ENCODE peak calls at places on chromosomes 16 and 17, in ten cellular contexts. X, Z, K, W, V, S, D, B, U and E are unnamed samples.

GRCh38 chr16:28105954-28106353 is 42.4 kb upstream of the GSG1L start:
- DNase-seq in X (no peak), Z (no peak), K (no peak), W (no peak), V (no peak), S (no peak), D (no peak), B (no peak), U (no peak), E (no peak)

GRCh38 chr16:53061701-53062159 is 6.9 kb downstream of the CHD9 start:
- DNase-seq in X (peak; percentile 78), Z (no peak), K (peak; percentile 71), W (peak; percentile 77), V (no peak), S (peak; percentile 34), D (no peak), B (no peak), U (no peak), E (no peak)

GRCh38 chr16:5944971-5945370 is 847.4 kb upstream of the EEF2KMT start:
- DNase-seq in X (no peak), Z (no peak), K (no peak), W (no peak), V (no peak), S (no peak), D (no peak), B (no peak), U (no peak), E (no peak)

GRCh38 chr16:13316008-13316407 is 414.6 kb downstream of the SHISA9 start:
- DNase-seq in X (no peak), Z (no peak), K (no peak), W (no peak), V (no peak), S (no peak), D (no peak), B (no peak), U (no peak), E (no peak)

GRCh38 chr17:27199948-27200347 is 94.0 kb upstream of the WSB1 start:
- DNase-seq in X (no peak), Z (no peak), K (no peak), W (no peak), V (no peak), S (no peak), D (no peak), B (peak; percentile 10), U (no peak), E (no peak)

GRCh38 chr17:64309710-64310109 is 46.6 kb upstream of the TEX2 start:
- DNase-seq in X (no peak), Z (no peak), K (no peak), W (no peak), V (no peak), S (peak; percentile 40), D (no peak), B (peak; percentile 52), U (no peak), E (no peak)

GRCh38 chr17:2050246-2050866 is 4.5 kb upstream of the HIC1 start:
- DNase-seq in X (peak; percentile 71), Z (peak; percentile 46), K (peak; percentile 86), W (peak; percentile 67), V (no peak), S (peak; percentile 79), D (peak; percentile 80), B (peak; percentile 41), U (no peak), E (peak; percentile 68)

GRCh38 chr17:72192409-72193192 is 71.8 kb downstream of the SOX9 start:
- DNase-seq in X (no peak), Z (no peak), K (no peak), W (no peak), V (no peak), S (peak; percentile 71), D (no peak), B (no peak), U (peak; percentile 18), E (no peak)

GRCh38 chr16:85306071-85306792 is 194.0 kb upstream of the CIBAR2 start:
- DNase-seq in X (peak; percentile 84), Z (peak; percentile 57), K (peak; percentile 88), W (peak; percentile 83), V (peak; percentile 78), S (peak; percentile 94), D (peak; percentile 23), B (peak; percentile 92), U (peak; percentile 64), E (peak; percentile 46)

GRCh38 chr16:24819462-24820040 is 26.2 kb upstream of the SLC5A11 start:
- DNase-seq in X (no peak), Z (no peak), K (no peak), W (no peak), V (no peak), S (no peak), D (no peak), B (no peak), U (no peak), E (no peak)

GRCh38 chr16:3459401-3460090 is 16.1 kb downstream of the NAA60 start:
- DNase-seq in X (no peak), Z (no peak), K (no peak), W (no peak), V (no peak), S (no peak), D (no peak), B (no peak), U (no peak), E (no peak)

GRCh38 chr17:50842506-50843149 is 7.2 kb downstream of the WFIKKN2 start:
- DNase-seq in X (peak; percentile 13), Z (no peak), K (no peak), W (no peak), V (no peak), S (no peak), D (no peak), B (no peak), U (no peak), E (no peak)

GRCh38 chr17:48997827-48998556 is 807 bp downstream of the IGF2BP1 start:
- DNase-seq in X (no peak), Z (no peak), K (peak; percentile 49), W (peak; percentile 32), V (no peak), S (no peak), D (no peak), B (peak; percentile 35), U (no peak), E (no peak)

GRCh38 chr17:45225051-45225700 is 3.5 kb downstream of the FMNL1 start:
- DNase-seq in X (no peak), Z (no peak), K (no peak), W (no peak), V (peak; percentile 43), S (no peak), D (no peak), B (no peak), U (no peak), E (peak; percentile 79)

GRCh38 chr16:31833047-31833446 is 40.6 kb upstream of the ZNF267 start:
- DNase-seq in X (no peak), Z (no peak), K (no peak), W (no peak), V (no peak), S (no peak), D (no peak), B (no peak), U (no peak), E (no peak)

GRCh38 chr17:14926526-14927122 is 338.5 kb downstream of the PMP22 start:
- DNase-seq in X (peak; percentile 37), Z (peak; percentile 29), K (peak; percentile 36), W (peak; percentile 44), V (peak; percentile 30), S (peak; percentile 35), D (no peak), B (peak; percentile 38), U (peak; percentile 50), E (peak; percentile 55)

GRCh38 chr16:47213761-47214440 is 70.2 kb upstream of the NETO2 start:
- DNase-seq in X (no peak), Z (no peak), K (no peak), W (no peak), V (no peak), S (no peak), D (no peak), B (no peak), U (no peak), E (no peak)

GRCh38 chr17:38896373-38896954 is 26.6 kb downstream of the LASP1 start:
- DNase-seq in X (no peak), Z (no peak), K (no peak), W (no peak), V (no peak), S (peak; percentile 63), D (no peak), B (peak; percentile 42), U (no peak), E (no peak)

GRCh38 chr16:85369741-85370528 is 243.2 kb upstream of the GSE1 start:
- DNase-seq in X (peak; percentile 79), Z (peak; percentile 12), K (peak; percentile 83), W (peak; percentile 66), V (peak; percentile 33), S (peak; percentile 74), D (no peak), B (no peak), U (no peak), E (peak; percentile 45)